ENCODE peak calls at places on chromosomes 5 and 9, in six cellular contexts. One of them, this sample, is unnamed.

GRCh38 chr5:98827161-98827560 is 53.7 kb downstream of the RGMB start:
- DNase-seq in fibroblast of pulmonary artery: peak
- DNase-seq in IMR-90: peak
- DNase-seq in uterus: no peak
- DNase-seq in adrenal gland: no peak
- DNase-seq in GM12865: peak
- DNase-seq in this sample: peak

GRCh38 chr9:4541848-4542247 is 51.6 kb downstream of the SLC1A1 start:
- DNase-seq in IMR-90: no peak
- DNase-seq in uterus: no peak
- DNase-seq in fibroblast of pulmonary artery: no peak
- DNase-seq in adrenal gland: no peak
- DNase-seq in GM12865: no peak
- DNase-seq in this sample: no peak

GRCh38 chr5:60102961-60103683 is 209.6 kb upstream of the PDE4D start:
- DNase-seq in fibroblast of pulmonary artery: peak
- DNase-seq in adrenal gland: no peak
- DNase-seq in GM12865: no peak
- DNase-seq in uterus: no peak
- DNase-seq in IMR-90: no peak
- DNase-seq in this sample: peak

GRCh38 chr9:112810696-112811490 is 60.3 kb downstream of the SNX30 start:
- DNase-seq in GM12865: no peak
- DNase-seq in adrenal gland: no peak
- DNase-seq in fibroblast of pulmonary artery: no peak
- DNase-seq in uterus: no peak
- DNase-seq in IMR-90: no peak
- DNase-seq in this sample: no peak

GRCh38 chr5:77791926-77792325 is 15.8 kb upstream of the TBCA start:
- DNase-seq in fibroblast of pulmonary artery: no peak
- DNase-seq in GM12865: no peak
- DNase-seq in uterus: no peak
- DNase-seq in adrenal gland: no peak
- DNase-seq in IMR-90: no peak
- DNase-seq in this sample: no peak

GRCh38 chr5:36301858-36302603 is at the start of gene RANBP3L:
- DNase-seq in adrenal gland: peak
- DNase-seq in IMR-90: peak
- DNase-seq in fibroblast of pulmonary artery: peak
- DNase-seq in uterus: no peak
- DNase-seq in GM12865: peak
- DNase-seq in this sample: no peak

GRCh38 chr9:106528158-106528557 is 334.8 kb upstream of the ZNF462 start:
- DNase-seq in uterus: no peak
- DNase-seq in adrenal gland: peak
- DNase-seq in GM12865: no peak
- DNase-seq in fibroblast of pulmonary artery: no peak
- DNase-seq in IMR-90: no peak
- DNase-seq in this sample: no peak

GRCh38 chr5:181203842-181204560 is 995 bp downstream of the TRIM7 start:
- DNase-seq in uterus: no peak
- DNase-seq in IMR-90: no peak
- DNase-seq in fibroblast of pulmonary artery: no peak
- DNase-seq in adrenal gland: peak
- DNase-seq in GM12865: no peak
- DNase-seq in this sample: no peak

GRCh38 chr5:159749146-159749545 is 167.1 kb upstream of the ADRA1B start:
- DNase-seq in IMR-90: peak
- DNase-seq in adrenal gland: no peak
- DNase-seq in uterus: no peak
- DNase-seq in GM12865: no peak
- DNase-seq in fibroblast of pulmonary artery: no peak
- DNase-seq in this sample: peak

GRCh38 chr9:135489188-135489918 is 9.8 kb downstream of the PPP1R26 start:
- DNase-seq in adrenal gland: no peak
- DNase-seq in fibroblast of pulmonary artery: no peak
- DNase-seq in uterus: no peak
- DNase-seq in GM12865: no peak
- DNase-seq in IMR-90: no peak
- DNase-seq in this sample: no peak

GRCh38 chr5:130337179-130337888 is 433.1 kb downstream of the CHSY3 start:
- DNase-seq in fibroblast of pulmonary artery: peak
- DNase-seq in IMR-90: peak
- DNase-seq in uterus: no peak
- DNase-seq in adrenal gland: no peak
- DNase-seq in GM12865: no peak
- DNase-seq in this sample: peak

GRCh38 chr5:101977729-101978345 is 318.2 kb downstream of the SLCO4C1 start:
- DNase-seq in uterus: no peak
- DNase-seq in IMR-90: peak
- DNase-seq in adrenal gland: no peak
- DNase-seq in fibroblast of pulmonary artery: peak
- DNase-seq in GM12865: peak
- DNase-seq in this sample: peak

GRCh38 chr9:110069326-110070248 is 138.4 kb downstream of the C9orf152 start:
- DNase-seq in IMR-90: peak
- DNase-seq in GM12865: no peak
- DNase-seq in adrenal gland: no peak
- DNase-seq in fibroblast of pulmonary artery: peak
- DNase-seq in uterus: peak
- DNase-seq in this sample: peak

GRCh38 chr5:155616779-155617392 is 603.3 kb downstream of the KIF4B start:
- DNase-seq in GM12865: peak
- DNase-seq in uterus: no peak
- DNase-seq in IMR-90: no peak
- DNase-seq in adrenal gland: no peak
- DNase-seq in fibroblast of pulmonary artery: no peak
- DNase-seq in this sample: peak

GRCh38 chr5:1188464-1188863 is 12.9 kb upstream of the SLC6A19 start:
- DNase-seq in GM12865: no peak
- DNase-seq in adrenal gland: no peak
- DNase-seq in IMR-90: no peak
- DNase-seq in fibroblast of pulmonary artery: no peak
- DNase-seq in uterus: no peak
- DNase-seq in this sample: no peak

GRCh38 chr9:83962165-83962564 is 17.9 kb downstream of the HNRNPK start:
- DNase-seq in IMR-90: peak
- DNase-seq in uterus: no peak
- DNase-seq in GM12865: no peak
- DNase-seq in adrenal gland: no peak
- DNase-seq in fibroblast of pulmonary artery: peak
- DNase-seq in this sample: peak

GRCh38 chr5:123460296-123460729 is 37.1 kb upstream of the CEP120 start:
- DNase-seq in GM12865: peak
- DNase-seq in fibroblast of pulmonary artery: peak
- DNase-seq in IMR-90: peak
- DNase-seq in adrenal gland: peak
- DNase-seq in uterus: no peak
- DNase-seq in this sample: no peak

GRCh38 chr5:14628346-14628745 is 36.2 kb upstream of the OTULIN start:
- DNase-seq in adrenal gland: no peak
- DNase-seq in IMR-90: peak
- DNase-seq in fibroblast of pulmonary artery: peak
- DNase-seq in uterus: no peak
- DNase-seq in GM12865: peak
- DNase-seq in this sample: peak

GRCh38 chr5:14870347-14871083 is 1.1 kb downstream of the ANKH start:
- DNase-seq in uterus: no peak
- DNase-seq in GM12865: peak
- DNase-seq in fibroblast of pulmonary artery: no peak
- DNase-seq in IMR-90: no peak
- DNase-seq in adrenal gland: peak
- DNase-seq in this sample: no peak

GRCh38 chr9:19342927-19343326 is 37.1 kb downstream of the RPS6 start:
- DNase-seq in uterus: no peak
- DNase-seq in IMR-90: no peak
- DNase-seq in adrenal gland: no peak
- DNase-seq in GM12865: no peak
- DNase-seq in fibroblast of pulmonary artery: peak
- DNase-seq in this sample: no peak

GRCh38 chr9:137373611-137373980 is 49.4 kb downstream of the EXD3 start:
- DNase-seq in adrenal gland: no peak
- DNase-seq in GM12865: no peak
- DNase-seq in uterus: no peak
- DNase-seq in fibroblast of pulmonary artery: no peak
- DNase-seq in IMR-90: no peak
- DNase-seq in this sample: no peak

GRCh38 chr9:89171693-89172092 is 6.9 kb downstream of the SHC3 start:
- DNase-seq in GM12865: no peak
- DNase-seq in adrenal gland: no peak
- DNase-seq in IMR-90: no peak
- DNase-seq in uterus: no peak
- DNase-seq in fibroblast of pulmonary artery: no peak
- DNase-seq in this sample: no peak

GRCh38 chr9:86892576-86892975 is 54.7 kb downstream of the GAS1 start:
- DNase-seq in adrenal gland: no peak
- DNase-seq in IMR-90: peak
- DNase-seq in uterus: no peak
- DNase-seq in fibroblast of pulmonary artery: peak
- DNase-seq in GM12865: no peak
- DNase-seq in this sample: no peak

GRCh38 chr5:178325311-178326053 is 92.9 kb upstream of the PHYKPL start:
- DNase-seq in GM12865: no peak
- DNase-seq in fibroblast of pulmonary artery: no peak
- DNase-seq in uterus: no peak
- DNase-seq in adrenal gland: no peak
- DNase-seq in IMR-90: no peak
- DNase-seq in this sample: no peak

GRCh38 chr9:14585730-14586473 is 107.3 kb downstream of the ZDHHC21 start:
- DNase-seq in IMR-90: no peak
- DNase-seq in fibroblast of pulmonary artery: no peak
- DNase-seq in adrenal gland: no peak
- DNase-seq in uterus: no peak
- DNase-seq in GM12865: peak
- DNase-seq in this sample: no peak

GRCh38 chr9:78239506-78239905 is 3.6 kb downstream of the CEP78 start:
- DNase-seq in GM12865: no peak
- DNase-seq in adrenal gland: no peak
- DNase-seq in uterus: no peak
- DNase-seq in fibroblast of pulmonary artery: no peak
- DNase-seq in IMR-90: no peak
- DNase-seq in this sample: no peak
- H3K4me3 ChIP-seq in GM12865: no peak
- H3K4me3 ChIP-seq in adrenal gland: no peak
- H3K4me3 ChIP-seq in uterus: no peak
- H3K4me3 ChIP-seq in fibroblast of pulmonary artery: no peak
- H3K4me3 ChIP-seq in IMR-90: no peak
- H3K4me3 ChIP-seq in this sample: no peak

GRCh38 chr9:93096131-93096802 is at the start of gene CARD19:
- DNase-seq in adrenal gland: peak
- DNase-seq in fibroblast of pulmonary artery: no peak
- DNase-seq in IMR-90: peak
- DNase-seq in uterus: peak
- DNase-seq in GM12865: peak
- DNase-seq in this sample: peak

GRCh38 chr9:93098236-93098946 is 2.4 kb downstream of the CARD19 start:
- DNase-seq in adrenal gland: peak
- DNase-seq in GM12865: peak
- DNase-seq in fibroblast of pulmonary artery: peak
- DNase-seq in uterus: peak
- DNase-seq in IMR-90: peak
- DNase-seq in this sample: peak

GRCh38 chr9:93099551-93100264 is 3.7 kb downstream of the CARD19 start:
- DNase-seq in IMR-90: no peak
- DNase-seq in GM12865: no peak
- DNase-seq in uterus: no peak
- DNase-seq in fibroblast of pulmonary artery: no peak
- DNase-seq in adrenal gland: peak
- DNase-seq in this sample: no peak

GRCh38 chr9:93096811-93097382 is 880 bp downstream of the CARD19 start:
- DNase-seq in GM12865: no peak
- DNase-seq in uterus: no peak
- DNase-seq in fibroblast of pulmonary artery: no peak
- DNase-seq in IMR-90: no peak
- DNase-seq in adrenal gland: no peak
- DNase-seq in this sample: no peak

GRCh38 chr9:93097496-93098205 is 1.6 kb downstream of the CARD19 start:
- DNase-seq in adrenal gland: peak
- DNase-seq in uterus: no peak
- DNase-seq in IMR-90: peak
- DNase-seq in fibroblast of pulmonary artery: no peak
- DNase-seq in GM12865: no peak
- DNase-seq in this sample: no peak
- H3K4me3 ChIP-seq in adrenal gland: no peak
- H3K4me3 ChIP-seq in uterus: peak
- H3K4me3 ChIP-seq in IMR-90: peak
- H3K4me3 ChIP-seq in fibroblast of pulmonary artery: peak
- H3K4me3 ChIP-seq in GM12865: no peak
- H3K4me3 ChIP-seq in this sample: peak

DNA sequence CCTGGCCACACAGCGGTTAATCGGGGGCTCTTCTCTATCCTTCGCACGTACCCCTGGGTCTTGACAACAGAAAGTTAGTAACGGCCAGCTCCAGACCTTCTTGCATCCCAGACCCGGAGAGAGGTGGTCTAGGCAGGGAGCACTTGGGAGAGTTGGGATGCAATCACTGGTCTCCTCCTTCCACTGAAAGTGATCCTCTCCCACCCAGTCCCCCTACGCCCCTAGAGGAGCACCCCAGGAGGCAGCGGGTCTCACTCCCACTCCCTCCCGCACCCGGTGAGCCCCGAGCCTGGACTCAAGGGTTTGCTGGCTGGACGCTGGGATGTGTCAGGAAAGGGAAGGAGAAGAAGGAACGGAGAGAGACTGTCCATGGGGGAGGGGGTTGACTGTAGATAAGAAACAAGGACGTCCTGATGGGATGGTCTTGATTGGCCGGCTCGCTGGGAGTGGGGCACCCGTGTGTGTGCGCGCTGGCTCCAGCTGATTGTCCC is 2.0 kb downstream of the RORB start:
- DNase-seq in fibroblast of pulmonary artery: no peak
- DNase-seq in adrenal gland: peak
- DNase-seq in IMR-90: no peak
- DNase-seq in GM12865: no peak
- DNase-seq in uterus: no peak
- DNase-seq in this sample: no peak
- H3K4me3 ChIP-seq in fibroblast of pulmonary artery: peak
- H3K4me3 ChIP-seq in adrenal gland: no peak
- H3K4me3 ChIP-seq in IMR-90: no peak
- H3K4me3 ChIP-seq in GM12865: no peak
- H3K4me3 ChIP-seq in uterus: peak
- H3K4me3 ChIP-seq in this sample: no peak

GRCh38 chr5:135033026-135033861 is 784 bp downstream of the PITX1 start:
- DNase-seq in uterus: no peak
- DNase-seq in IMR-90: peak
- DNase-seq in adrenal gland: no peak
- DNase-seq in GM12865: peak
- DNase-seq in fibroblast of pulmonary artery: peak
- DNase-seq in this sample: peak

GRCh38 chr5:135034186-135034962 is at the start of gene PITX1:
- DNase-seq in fibroblast of pulmonary artery: peak
- DNase-seq in IMR-90: peak
- DNase-seq in adrenal gland: no peak
- DNase-seq in uterus: no peak
- DNase-seq in GM12865: peak
- DNase-seq in this sample: peak

GRCh38 chr5:135034963-135035677 is 1.1 kb upstream of the PITX1 start:
- DNase-seq in GM12865: no peak
- DNase-seq in IMR-90: no peak
- DNase-seq in adrenal gland: no peak
- DNase-seq in fibroblast of pulmonary artery: no peak
- DNase-seq in uterus: no peak
- DNase-seq in this sample: no peak

GRCh38 chr5:135032613-135033025 is 1.4 kb downstream of the PITX1 start:
- DNase-seq in fibroblast of pulmonary artery: no peak
- DNase-seq in adrenal gland: no peak
- DNase-seq in uterus: no peak
- DNase-seq in IMR-90: no peak
- DNase-seq in GM12865: no peak
- DNase-seq in this sample: no peak

GRCh38 chr5:135033866-135034185 is 202 bp downstream of the PITX1 start:
- DNase-seq in uterus: no peak
- DNase-seq in fibroblast of pulmonary artery: peak
- DNase-seq in IMR-90: no peak
- DNase-seq in adrenal gland: no peak
- DNase-seq in GM12865: peak
- DNase-seq in this sample: peak
- H3K4me3 ChIP-seq in uterus: peak
- H3K4me3 ChIP-seq in fibroblast of pulmonary artery: no peak
- H3K4me3 ChIP-seq in IMR-90: peak
- H3K4me3 ChIP-seq in adrenal gland: no peak
- H3K4me3 ChIP-seq in GM12865: peak
- H3K4me3 ChIP-seq in this sample: peak

This sample was measured in AG10803.